ENCODE peak calls at places on chromosomes 13 and 19, in four cellular contexts. N, H, X and T are unnamed samples.

GRCh38 chr19:51704601-51705000 is 11.5 kb downstream of the SPACA6 start:
- DNase-seq in N (no peak), H (no peak), X (no peak), T (no peak)

GRCh38 chr19:44927746-44928145 is 13.3 kb downstream of the APOC1 start:
- DNase-seq in N (no peak), H (no peak), X (no peak), T (no peak)

GRCh38 chr13:107200491-107200890 is 632.6 kb upstream of the ARGLU1 start:
- DNase-seq in N (no peak), H (no peak), X (no peak), T (no peak)

GRCh38 chr13:85543144-85543543 is 256.1 kb downstream of the SLITRK6 start:
- DNase-seq in N (no peak), H (no peak), X (no peak), T (no peak)

GRCh38 chr19:33040994-33041827 is 23.5 kb downstream of the RHPN2 start:
- DNase-seq in N (no peak), H (no peak), X (no peak), T (no peak)

GRCh38 chr13:39540929-39541605 is 61.9 kb downstream of the LHFPL6 start:
- DNase-seq in N (no peak), H (no peak), X (no peak), T (no peak)

GRCh38 chr19:6476155-6476895 is 5.3 kb downstream of the DENND1C start:
- DNase-seq in N (no peak), H (peak; percentile 96), X (peak; percentile 64), T (peak; percentile 60)

GRCh38 chr13:76991432-76991795 is 467 bp upstream of the CLN5 start:
- DNase-seq in N (no peak), H (no peak), X (peak; percentile 92), T (peak; percentile 86)

GRCh38 chr13:45393941-45394570 is 24.1 kb downstream of the SLC25A30 start:
- DNase-seq in N (no peak), H (no peak), X (no peak), T (peak; percentile 38)

GRCh38 chr13:34719060-34719875 is 222.8 kb upstream of the NBEA start:
- DNase-seq in N (no peak), H (no peak), X (no peak), T (no peak)

GRCh38 chr13:32496574-32497160 is 41.9 kb downstream of the N4BP2L2 start:
- DNase-seq in N (no peak), H (no peak), X (no peak), T (no peak)

GRCh38 chr19:13095393-13095784 is 7.3 kb downstream of the LYL1 start:
- DNase-seq in N (no peak), H (no peak), X (peak; percentile 39), T (peak; percentile 59)

GRCh38 chr19:34430738-34431625 is 2.8 kb downstream of the UBA2 start:
- DNase-seq in N (no peak), H (peak; percentile 9), X (peak; percentile 54), T (peak; percentile 86)

GRCh38 chr13:41696163-41697003 is 239.0 kb downstream of the RGCC start:
- DNase-seq in N (peak; percentile 33), H (no peak), X (no peak), T (no peak)

GRCh38 chr13:102128216-102128800 is 273.5 kb downstream of the FGF14 start:
- DNase-seq in N (no peak), H (no peak), X (no peak), T (no peak)

GRCh38 chr13:95865080-95865597 is 188.1 kb downstream of the UGGT2 start:
- DNase-seq in N (no peak), H (no peak), X (no peak), T (no peak)

GRCh38 chr19:39867133-39867532 is 21.0 kb upstream of the FBL start:
- DNase-seq in N (no peak), H (no peak), X (no peak), T (no peak)

GRCh38 chr19:19009951-19010350 is 23.4 kb downstream of the SUGP2 start:
- DNase-seq in N (no peak), H (no peak), X (no peak), T (no peak)

GRCh38 chr13:114102521-114103288 is 29.7 kb downstream of the RASA3 start:
- DNase-seq in N (no peak), H (no peak), X (peak; percentile 11), T (no peak)

GRCh38 chr13:31044658-31045620 is 112.5 kb downstream of the TEX26 start:
- DNase-seq in N (no peak), H (no peak), X (no peak), T (no peak)

GRCh38 chr13:42602910-42603309 is 29.0 kb downstream of the TNFSF11 start:
- DNase-seq in N (no peak), H (no peak), X (no peak), T (no peak)

GRCh38 chr13:63393112-63393511 is 1977.5 kb upstream of the PCDH20 start:
- DNase-seq in N (no peak), H (no peak), X (no peak), T (no peak)

GRCh38 chr13:20702945-20703784 is at the start of gene IL17D:
- DNase-seq in N (no peak), H (no peak), X (peak; percentile 49), T (peak; percentile 41)
- H3K27ac ChIP-seq in N (no peak within 1 kb of the TSS), H (no peak within 1 kb of the TSS), X (peak within 1 kb of the TSS; percentile 35), T (no peak within 1 kb of the TSS)

DNA sequence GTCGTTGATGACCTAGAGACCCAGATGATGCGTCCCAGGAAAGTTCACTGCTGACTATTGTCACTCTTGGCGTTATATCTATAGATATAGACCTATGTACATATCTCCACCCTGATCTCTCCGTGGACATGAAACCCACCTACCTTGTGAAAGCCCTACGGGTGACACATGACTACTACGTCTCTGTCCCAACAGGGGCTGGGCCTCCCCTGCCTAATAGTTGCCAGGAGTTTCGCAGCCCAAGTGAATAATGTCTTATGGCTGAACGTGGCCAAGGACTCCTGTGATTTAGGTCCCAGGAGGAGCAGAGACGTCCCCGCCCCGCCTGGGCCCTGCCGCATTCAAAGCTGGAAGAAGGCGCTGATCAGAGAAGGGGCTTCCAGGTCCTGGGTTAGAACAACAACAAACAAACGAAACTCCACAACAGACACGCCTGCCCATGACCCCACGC is 4.9 kb upstream of the POU4F1 start:
- DNase-seq in N (no peak), H (no peak), X (no peak), T (no peak)
- H3K27me3 ChIP-seq in N (peaks cover 72% of the 10 kb centered on the region), H (peaks cover 73% of the 10 kb centered on the region), X (peaks cover 44% of the 10 kb centered on the region), T (peaks cover 49% of the 10 kb centered on the region)

GRCh38 chr13:28137556-28137955 is 789 bp upstream of the PAN3 start:
- DNase-seq in N (no peak), H (no peak), X (no peak), T (no peak)
- H3K27ac ChIP-seq in N (peak overlapping the region; percentile 92), H (no peak overlapping the region), X (peak overlapping the region; percentile 90), T (peak overlapping the region; percentile 97)

GRCh38 chr19:41918095-41918494 is 10.2 kb downstream of the ERFL start:
- DNase-seq in N (no peak), H (no peak), X (no peak), T (no peak)
- H3K27me3 ChIP-seq in N (peaks cover 79% of the 10 kb centered on the region), H (peaks cover 90% of the 10 kb centered on the region), X (no peaks in the 10 kb centered on the region), T (peaks cover 19% of the 10 kb centered on the region)

DNA sequence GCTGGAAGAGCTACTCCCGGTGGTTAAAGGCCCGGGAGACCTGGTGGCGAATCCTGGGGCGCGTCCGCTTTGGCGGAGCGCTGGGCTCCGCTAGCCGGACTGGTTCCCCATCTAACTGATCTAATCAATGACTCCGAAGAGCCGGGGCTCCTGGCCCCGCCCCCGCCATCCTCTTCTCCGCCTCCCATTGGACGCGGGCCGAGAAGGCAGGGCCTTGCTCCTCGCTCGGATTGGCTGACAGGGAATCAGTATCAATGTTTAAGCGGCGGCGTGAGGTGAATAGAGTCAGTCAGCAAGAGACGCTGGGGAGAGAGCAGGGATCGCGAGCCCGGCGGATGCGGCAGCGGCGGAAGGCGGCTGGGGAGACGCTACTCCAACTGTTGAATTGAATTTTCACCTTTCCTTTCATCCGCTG is 1.7 kb upstream of the PCDH17 start:
- DNase-seq in N (no peak), H (no peak), X (peak; percentile 22), T (peak; percentile 12)
- H3K27ac ChIP-seq in N (no peak overlapping the region), H (no peak overlapping the region), X (no peak overlapping the region), T (no peak overlapping the region)

GRCh38 chr19:14611051-14611450 is 28.2 kb downstream of the CLEC17A start:
- DNase-seq in N (no peak), H (no peak), X (no peak), T (no peak)
- H3K27me3 ChIP-seq in N (no peaks in the 10 kb centered on the region), H (no peaks in the 10 kb centered on the region), X (no peaks in the 10 kb centered on the region), T (no peaks in the 10 kb centered on the region)

GRCh38 chr19:50325310-50326100 is 3.7 kb downstream of the KCNC3 start:
- DNase-seq in N (no peak), H (no peak), X (peak; percentile 62), T (peak; percentile 74)
- H3K27ac ChIP-seq in N (no peak overlapping the region), H (no peak overlapping the region), X (no peak overlapping the region), T (no peak overlapping the region)

GRCh38 chr19:55178781-55179569 is 1.1 kb downstream of the SYT5 start:
- DNase-seq in N (no peak), H (no peak), X (peak; percentile 98), T (peak; percentile 92)
- H3K27me3 ChIP-seq in N (peaks cover 17% of the 10 kb centered on the region), H (peaks cover 4% of the 10 kb centered on the region), X (peaks cover 67% of the 10 kb centered on the region), T (peaks cover 36% of the 10 kb centered on the region)

DNA sequence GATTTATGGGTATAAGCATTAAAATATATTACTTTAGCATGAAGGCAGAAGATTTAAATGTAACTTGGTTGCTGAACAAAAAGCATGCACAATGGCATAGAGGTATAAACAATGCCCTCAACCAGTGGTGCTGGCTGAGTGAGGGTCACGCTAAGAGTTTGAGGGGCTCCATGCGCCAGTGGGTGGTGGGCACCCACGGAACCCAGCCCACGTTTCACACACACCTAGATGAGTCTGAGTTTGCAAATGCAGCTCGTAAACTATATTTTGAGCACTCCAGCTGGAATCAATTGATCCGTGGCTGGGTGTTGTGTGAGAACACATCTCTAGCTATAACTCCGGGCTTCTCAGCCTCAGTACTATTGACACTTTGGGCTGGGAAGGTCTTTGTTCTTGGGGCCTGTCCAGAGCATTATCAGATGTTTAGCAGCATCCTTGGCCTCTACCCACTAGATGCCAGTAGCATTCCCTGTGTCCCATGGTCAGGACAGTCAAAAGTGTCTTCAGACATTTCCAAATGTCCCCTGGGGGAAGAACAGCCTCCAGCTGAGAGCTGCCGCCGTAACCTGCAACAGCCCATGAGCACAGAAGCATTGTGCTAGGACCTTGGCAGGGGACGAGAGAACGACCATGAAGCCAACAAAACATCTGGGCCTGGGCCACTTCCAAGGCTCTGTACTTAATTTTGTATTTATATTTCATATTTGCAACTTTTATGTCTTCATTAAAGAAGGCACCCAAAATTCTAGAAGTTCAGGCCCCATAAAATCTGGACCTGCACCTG is 108.1 kb upstream of the SOX1 start:
- DNase-seq in N (no peak), H (no peak), X (no peak), T (no peak)
- H3K27ac ChIP-seq in N (no peak overlapping the region), H (no peak overlapping the region), X (no peak overlapping the region), T (no peak overlapping the region)

GRCh38 chr13:99992376-99992775 is 10.8 kb downstream of the ZIC2 start:
- DNase-seq in N (no peak), H (no peak), X (no peak), T (peak; percentile 5)

GRCh38 chr13:99991013-99991805 is 9.6 kb downstream of the ZIC2 start:
- DNase-seq in N (no peak), H (no peak), X (no peak), T (no peak)

GRCh38 chr13:99993660-99994455 is 12.3 kb downstream of the ZIC2 start:
- DNase-seq in N (no peak), H (no peak), X (no peak), T (no peak)

GRCh38 chr13:99991806-99992242 is 10.2 kb downstream of the ZIC2 start:
- DNase-seq in N (no peak), H (no peak), X (no peak), T (no peak)

GRCh38 chr13:99992912-99993311 is 11.3 kb downstream of the ZIC2 start:
- DNase-seq in N (no peak), H (no peak), X (no peak), T (no peak)
- H3K27me3 ChIP-seq in N (peaks cover 97% of the 10 kb centered on the region), H (peaks cover 24% of the 10 kb centered on the region), X (peaks cover 95% of the 10 kb centered on the region), T (peaks cover 61% of the 10 kb centered on the region)